ENCODE peak calls at places on chromosome 2, in ten cellular contexts. A, U, J, S, M, G, N, I, H and W are unnamed samples.
A peak's percentile ranks its signal among the peaks of the same experiment; 100 is the strongest.

GRCh38 chr2:176638167-176639015 is 369.1 kb downstream of the MTX2 start:
- DNase-seq in S (no peak), A (no peak), M (peak; percentile 40), I (peak; percentile 63), J (no peak), H (peak; percentile 62), G (peak; percentile 74), U (peak; percentile 68), N (peak; percentile 67), W (peak; percentile 77)

GRCh38 chr2:59277656-59278055 is 1036.5 kb upstream of the FANCL start:
- DNase-seq in I (no peak), M (no peak), N (no peak), U (no peak), H (no peak), S (no peak), G (no peak), J (no peak), A (no peak), W (no peak)

GRCh38 chr2:119008108-119008507 is 66.1 kb downstream of the MARCO start:
- DNase-seq in U (peak; percentile 5), M (no peak), G (no peak), H (no peak), I (no peak), S (no peak), N (no peak), J (no peak), A (no peak), W (no peak)

GRCh38 chr2:227576110-227576509 is 22.6 kb upstream of the SCYGR2 start:
- DNase-seq in H (no peak), N (no peak), A (no peak), M (no peak), U (no peak), S (no peak), G (no peak), I (no peak), J (no peak), W (no peak)

GRCh38 chr2:12076810-12077209 is 330.4 kb downstream of the LPIN1 start:
- DNase-seq in U (no peak), J (no peak), S (no peak), I (no peak), N (no peak), G (no peak), H (no peak), M (no peak), A (no peak), W (no peak)

GRCh38 chr2:205834776-205835175 is 152.5 kb downstream of the NRP2 start:
- DNase-seq in S (no peak), J (no peak), N (no peak), I (no peak), M (no peak), U (no peak), H (no peak), A (no peak), G (no peak), W (no peak)

GRCh38 chr2:236168110-236169067 is at the start of gene GBX2:
- DNase-seq in U (peak; percentile 94), G (no peak), H (no peak), M (no peak), A (no peak), I (no peak), N (no peak), S (no peak), J (no peak), W (no peak)

GRCh38 chr2:144071461-144071860 is 448.5 kb downstream of the ZEB2 start:
- DNase-seq in M (no peak), A (no peak), S (no peak), I (no peak), H (no peak), U (no peak), N (no peak), J (no peak), G (no peak), W (no peak)

DNA sequence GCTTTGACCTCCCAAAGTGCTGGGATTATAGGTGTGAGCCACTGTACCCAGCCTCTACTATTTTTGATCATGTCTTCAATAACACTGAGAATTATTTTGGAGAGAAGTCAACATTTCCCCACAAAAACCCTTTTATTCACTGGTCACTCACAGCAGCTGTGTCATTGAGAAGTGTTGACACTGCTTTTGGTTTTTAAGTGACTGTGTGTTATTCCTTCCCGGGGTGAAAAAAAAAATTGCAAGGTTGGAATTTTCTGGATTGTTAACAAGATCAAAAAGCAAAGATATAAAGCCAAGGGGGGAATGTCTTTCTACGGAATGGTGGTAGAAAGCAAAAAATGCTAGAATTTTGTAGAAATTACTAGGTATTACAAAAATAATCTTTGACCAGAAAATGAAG is 61.5 kb downstream of the TANC1 start:
- DNase-seq in H (no peak), G (no peak), U (no peak), M (no peak), S (no peak), A (no peak), I (no peak), J (no peak), N (no peak), W (no peak)
- H3K27ac ChIP-seq in H (peak overlapping the region; percentile 89), G (no peak overlapping the region), U (no peak overlapping the region), M (peak overlapping the region; percentile 29), S (no peak overlapping the region), A (no peak overlapping the region), I (no peak overlapping the region), J (no peak overlapping the region), N (no peak overlapping the region), W (peak overlapping the region; percentile 81)

GRCh38 chr2:219430633-219431615 is 3.7 kb upstream of the SPEG start:
- DNase-seq in H (peak; percentile 74), N (no peak), J (no peak), G (no peak), U (no peak), S (no peak), I (no peak), M (peak; percentile 23), A (peak; percentile 27), W (no peak)

GRCh38 chr2:219429958-219430586 is 4.6 kb upstream of the SPEG start:
- DNase-seq in G (no peak), S (no peak), J (no peak), M (no peak), I (no peak), U (no peak), H (no peak), N (no peak), A (no peak), W (no peak)

GRCh38 chr2:219426068-219426443 is 7.9 kb downstream of the DES start:
- DNase-seq in G (no peak), H (no peak), S (no peak), N (no peak), A (no peak), M (no peak), U (no peak), I (no peak), J (no peak), W (no peak)

GRCh38 chr2:219426534-219427136 is 8.0 kb upstream of the SPEG start:
- DNase-seq in A (no peak), G (no peak), N (no peak), M (no peak), H (no peak), U (no peak), J (no peak), I (no peak), S (no peak), W (peak; percentile 50)

DNA sequence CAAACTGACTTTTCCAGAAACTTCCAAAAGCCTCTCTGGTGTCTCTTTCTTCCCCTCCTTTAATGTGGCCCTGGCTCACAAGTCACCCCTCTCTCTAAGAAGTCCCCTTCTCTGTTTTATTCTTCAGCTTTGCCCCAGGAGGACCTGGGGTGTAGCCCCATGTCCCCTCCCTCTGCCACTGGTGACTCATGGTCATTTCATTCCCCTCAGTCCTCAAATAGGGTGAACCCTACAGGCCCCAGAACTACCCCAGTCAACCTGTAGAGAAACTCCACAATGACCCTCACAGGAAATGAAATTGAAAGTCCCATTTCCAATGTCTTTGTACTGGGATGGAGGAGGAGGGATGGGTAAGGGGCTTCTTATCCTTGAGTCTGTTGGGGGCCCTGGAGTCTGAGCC is 6.2 kb upstream of the SPEG start:
- DNase-seq in M (no peak), U (no peak), N (no peak), H (no peak), A (no peak), S (no peak), G (no peak), I (no peak), J (no peak), W (peak; percentile 19)
- H3K27ac ChIP-seq in M (peak overlapping the region; percentile 97), U (no peak overlapping the region), N (no peak overlapping the region), H (peak overlapping the region; percentile 96), A (no peak overlapping the region), S (no peak overlapping the region), G (no peak overlapping the region), I (peak overlapping the region; percentile 59), J (no peak overlapping the region), W (no peak overlapping the region)

GRCh38 chr2:26011609-26011989 is 22.3 kb upstream of the RAB10 start:
- DNase-seq in A (no peak), N (no peak), M (no peak), U (no peak), G (no peak), H (no peak), I (no peak), J (no peak), S (no peak), W (no peak)

GRCh38 chr2:26009567-26009963 is 24.3 kb upstream of the RAB10 start:
- DNase-seq in N (no peak), J (no peak), S (no peak), H (no peak), A (no peak), M (no peak), I (no peak), G (no peak), U (no peak), W (no peak)

GRCh38 chr2:26013668-26014067 is 20.2 kb upstream of the RAB10 start:
- DNase-seq in G (no peak), S (no peak), U (no peak), I (no peak), N (no peak), J (no peak), H (no peak), M (no peak), A (no peak), W (no peak)

GRCh38 chr2:26010943-26011342 is 22.9 kb upstream of the RAB10 start:
- DNase-seq in S (no peak), M (no peak), U (no peak), J (no peak), A (no peak), N (no peak), I (no peak), G (no peak), H (no peak), W (no peak)

DNA sequence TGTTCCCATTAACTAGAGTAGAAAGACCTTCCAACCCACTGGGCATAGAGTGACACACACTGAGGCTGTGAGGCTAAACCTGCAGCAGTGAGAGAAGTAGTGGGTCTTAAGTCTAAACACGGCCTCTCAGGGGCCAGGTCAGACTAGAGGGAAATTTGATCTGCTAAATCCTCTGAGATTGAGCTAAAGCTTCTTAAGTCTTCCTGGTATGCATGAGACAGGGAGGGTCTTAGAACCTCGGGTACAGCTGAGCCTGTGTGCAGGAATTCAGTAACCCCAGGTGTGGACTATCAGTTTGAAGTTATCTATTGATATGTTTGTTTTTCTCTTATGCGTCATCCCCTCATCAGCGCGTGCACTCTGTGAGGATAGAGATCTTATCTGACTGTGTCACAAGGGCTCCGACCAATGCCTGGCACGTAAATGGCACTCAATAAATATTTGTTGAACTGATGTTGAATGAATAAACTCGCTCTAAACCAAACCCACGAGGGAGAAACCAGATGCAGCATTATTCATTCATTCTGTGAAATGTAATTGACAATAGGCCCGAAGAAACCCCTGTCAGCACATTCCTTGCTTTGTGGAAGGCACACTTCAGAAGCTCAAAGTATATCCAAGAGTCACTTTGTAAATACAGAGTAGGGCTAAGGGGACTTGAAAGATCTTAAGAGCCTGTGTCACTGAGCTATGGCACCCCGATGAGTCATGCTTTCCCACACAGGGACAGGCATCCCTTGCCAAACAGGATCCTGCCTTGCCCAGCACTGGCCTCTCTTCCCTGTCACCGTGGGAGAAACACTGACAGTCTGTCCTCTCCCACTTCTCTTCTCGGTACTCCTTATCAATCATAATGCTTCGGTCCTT is 21.7 kb upstream of the RAB10 start:
- DNase-seq in U (peak; percentile 94), M (no peak), N (peak; percentile 79), I (peak; percentile 80), A (no peak), H (peak; percentile 47), G (peak; percentile 75), J (no peak), S (peak; percentile 66), W (no peak)
- H3K27ac ChIP-seq in U (peak overlapping the region; percentile 93), M (no peak overlapping the region), N (no peak overlapping the region), I (peak overlapping the region; percentile 78), A (no peak overlapping the region), H (peak overlapping the region; percentile 30), G (peak overlapping the region; percentile 82), J (no peak overlapping the region), S (peak overlapping the region; percentile 57), W (no peak overlapping the region)

DNA sequence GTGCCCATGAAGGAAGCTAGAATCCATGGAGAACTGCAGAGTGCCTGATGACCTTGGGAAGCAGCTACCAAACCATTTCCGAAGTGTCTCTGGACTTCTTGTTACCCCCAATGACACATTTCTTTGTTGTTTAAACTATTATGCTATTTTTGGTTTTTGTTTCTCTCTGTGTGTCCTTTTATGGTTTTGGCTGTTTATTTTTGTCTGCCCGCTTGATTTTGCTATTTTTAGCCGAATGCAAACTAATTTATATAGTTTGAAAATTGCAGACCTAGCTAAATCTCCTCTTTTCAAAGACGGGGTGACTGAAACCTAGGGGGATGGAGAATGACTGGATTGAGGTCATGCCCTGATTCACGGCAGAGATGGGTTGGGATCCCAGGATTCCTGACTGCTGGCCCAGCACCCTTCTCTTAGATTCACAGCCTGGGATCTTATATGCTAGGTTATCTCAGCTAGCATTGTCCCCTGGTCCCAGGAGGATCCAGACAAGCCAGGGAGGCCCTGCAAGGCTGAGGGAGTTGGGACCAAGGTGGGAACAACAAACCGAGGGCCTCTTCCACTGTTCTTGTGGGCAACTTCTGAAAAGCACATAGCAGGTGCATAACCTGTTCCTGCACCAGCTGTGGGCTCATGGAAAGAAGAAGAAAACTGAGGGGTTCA is 116.3 kb upstream of the HAAO start:
- DNase-seq in S (no peak), U (no peak), G (peak; percentile 22), N (no peak), J (no peak), I (no peak), A (no peak), H (no peak), M (no peak), W (no peak)
- H3K27ac ChIP-seq in S (no peak overlapping the region), U (no peak overlapping the region), G (no peak overlapping the region), N (peak overlapping the region; percentile 80), J (peak overlapping the region; percentile 77), I (peak overlapping the region; percentile 84), A (no peak overlapping the region), H (peak overlapping the region; percentile 88), M (peak overlapping the region; percentile 87), W (peak overlapping the region; percentile 86)